ENCODE peak calls at places on chromosomes 12 and 14, in six cellular contexts. R is A549, E is Peyer's patch, G is lower leg skin, P is uterus, K is suprapubic skin. I is an unnamed sample.

GRCh38 chr12:105920161-105920684 is 218.5 kb downstream of the NUAK1 start:
- DNase-seq in R (no peak), E (no peak), G (no peak), P (peak), K (no peak), I (peak)

GRCh38 chr14:103522649-103523582 is at the start of gene CKB:
- DNase-seq in R (peak), E (peak), G (peak), P (peak), K (no peak), I (peak)

GRCh38 chr12:113437729-113438100 is 15.5 kb downstream of the SDSL start:
- DNase-seq in R (no peak), E (no peak), G (no peak), P (no peak), K (no peak), I (no peak)

GRCh38 chr14:100893228-100893601 is 10.3 kb downstream of the RTL1 start:
- DNase-seq in R (no peak), E (peak), G (peak), P (no peak), K (no peak), I (no peak)

GRCh38 chr14:34817768-34818167 is 57.4 kb downstream of the BAZ1A start:
- DNase-seq in R (no peak), E (no peak), G (no peak), P (no peak), K (no peak), I (no peak)

GRCh38 chr14:62711351-62712023 is 333.8 kb downstream of the KCNH5 start:
- DNase-seq in R (no peak), E (no peak), G (no peak), P (no peak), K (no peak), I (no peak)

GRCh38 chr14:76349993-76350392 is 25.9 kb upstream of the ESRRB start:
- DNase-seq in R (no peak), E (no peak), G (no peak), P (no peak), K (no peak), I (no peak)

GRCh38 chr12:89353823-89354629 is 1.7 kb upstream of the DUSP6 start:
- DNase-seq in R (peak), E (peak), G (peak), P (peak), K (peak), I (peak)

GRCh38 chr14:100293497-100294212 is 12.6 kb downstream of the SLC25A29 start:
- DNase-seq in R (no peak), E (no peak), G (peak), P (no peak), K (peak), I (no peak)

GRCh38 chr14:54472291-54472690 is 16.5 kb downstream of the GMFB start:
- DNase-seq in R (no peak), E (no peak), G (no peak), P (no peak), K (no peak), I (no peak)

GRCh38 chr14:33855672-33856071 is 95.2 kb downstream of the EGLN3 start:
- DNase-seq in R (no peak), E (no peak), G (no peak), P (no peak), K (no peak), I (no peak)

GRCh38 chr14:53692451-53693330 is 263.9 kb downstream of the BMP4 start:
- DNase-seq in R (no peak), E (no peak), G (no peak), P (no peak), K (no peak), I (no peak)

GRCh38 chr12:116354534-116354933 is 77.0 kb upstream of the MED13L start:
- DNase-seq in R (no peak), E (no peak), G (no peak), P (no peak), K (no peak), I (no peak)

GRCh38 chr12:79098530-79098929 is 234.0 kb downstream of the SYT1 start:
- DNase-seq in R (no peak), E (no peak), G (no peak), P (no peak), K (no peak), I (no peak)

GRCh38 chr12:107668320-107668719 is 17.3 kb upstream of the PWP1 start:
- DNase-seq in R (no peak), E (no peak), G (no peak), P (no peak), K (no peak), I (no peak)

GRCh38 chr12:42584539-42585174 is 4.9 kb downstream of the PRICKLE1 start:
- DNase-seq in R (no peak), E (no peak), G (no peak), P (no peak), K (no peak), I (no peak)

GRCh38 chr12:93314177-93314497 is 63.6 kb upstream of the NUDT4 start:
- DNase-seq in R (no peak), E (no peak), G (no peak), P (no peak), K (no peak), I (no peak)

GRCh38 chr12:6975297-6976032 is 4.8 kb downstream of the EMG1 start:
- DNase-seq in R (no peak), E (no peak), G (no peak), P (no peak), K (no peak), I (no peak)

DNA sequence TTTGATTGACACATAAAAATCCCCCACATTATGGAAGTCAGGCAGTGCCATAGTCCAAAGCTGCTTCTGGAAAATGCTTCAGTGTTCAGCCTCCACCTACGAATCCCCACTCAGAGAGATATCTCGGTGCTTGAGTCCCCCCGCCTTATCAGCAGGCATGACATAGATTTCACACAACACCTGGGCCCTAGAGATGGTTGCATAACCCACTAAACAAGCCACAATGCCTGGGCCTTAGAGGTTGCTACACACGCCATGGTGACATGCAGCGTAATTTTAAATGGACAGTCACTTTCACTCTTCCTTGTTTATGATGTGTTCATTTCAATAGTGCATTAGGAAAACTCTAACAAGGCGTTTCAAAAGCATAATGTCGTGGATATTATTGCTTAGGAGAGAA is 38.0 kb downstream of the CCDC60 start:
- DNase-seq in R (no peak), E (no peak), G (peak), P (no peak), K (no peak), I (peak)
- H3K4me3 ChIP-seq in R (no peak), E (no peak), G (no peak), P (no peak), K (no peak), I (no peak)

DNA sequence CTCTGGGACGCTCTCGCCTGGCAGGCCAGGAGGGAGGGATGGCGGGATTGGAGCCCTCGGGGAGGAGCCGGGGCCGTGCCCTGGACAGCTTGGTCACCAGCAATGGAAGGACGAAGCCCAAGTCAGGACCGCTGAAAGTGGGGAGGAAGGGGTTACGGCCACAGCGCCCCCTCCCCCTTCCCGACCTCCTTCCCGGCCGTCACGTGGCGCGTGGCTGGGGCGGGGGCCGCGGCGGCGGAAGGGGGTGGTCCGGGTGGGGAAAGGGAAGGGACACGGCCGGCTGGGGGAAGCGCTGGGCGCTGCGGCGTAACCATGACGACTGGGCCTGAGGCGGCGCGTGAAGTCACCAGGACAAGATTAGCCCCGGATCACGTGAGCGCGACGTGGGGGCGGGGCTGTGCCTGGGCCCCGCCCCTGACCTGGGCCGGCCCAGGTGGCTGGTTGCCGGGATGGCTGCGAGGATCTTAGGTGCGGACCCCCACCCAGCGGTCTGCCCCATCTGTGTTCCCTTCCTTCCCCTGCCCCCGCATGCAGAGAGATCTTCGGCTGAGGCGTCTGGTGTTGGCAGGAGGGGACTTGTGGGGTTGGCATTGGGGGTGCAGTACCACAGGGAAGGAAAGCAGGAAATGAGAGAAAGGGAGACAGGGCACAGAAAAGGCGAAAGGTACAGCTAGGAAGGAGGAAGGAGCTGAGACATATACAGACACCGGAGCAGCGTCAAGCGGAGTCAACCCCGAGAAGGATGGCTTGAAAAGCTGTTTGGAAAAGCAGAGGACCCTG is 6.2 kb downstream of the MAP3K12 start:
- DNase-seq in R (peak), E (peak), G (peak), P (peak), K (peak), I (peak)
- TF ChIP-seq CTCF in R (no peak), E (no peak), G (no peak), P (no peak), K (no peak), I (no peak)

GRCh38 chr12:11649413-11650278 is at the start of gene ETV6:
- DNase-seq in R (peak), E (peak), G (peak), P (peak), K (no peak), I (peak)
- TF ChIP-seq POLR2A in R (no peak), E (no peak), G (no peak), P (peak), K (no peak), I (no peak)

GRCh38 chr12:68613209-68613904 is 2.7 kb downstream of the RAP1B start:
- DNase-seq in R (no peak), E (peak), G (no peak), P (no peak), K (no peak), I (no peak)

GRCh38 chr12:68611094-68611818 is 557 bp downstream of the RAP1B start:
- DNase-seq in R (peak), E (peak), G (peak), P (peak), K (peak), I (peak)

GRCh38 chr12:68614105-68614679 is 3.5 kb downstream of the RAP1B start:
- DNase-seq in R (no peak), E (no peak), G (no peak), P (no peak), K (no peak), I (no peak)

GRCh38 chr12:68612245-68612644 is 1.5 kb downstream of the RAP1B start:
- DNase-seq in R (no peak), E (no peak), G (no peak), P (no peak), K (no peak), I (no peak)

GRCh38 chr12:68612675-68613074 is 2.0 kb downstream of the RAP1B start:
- DNase-seq in R (no peak), E (no peak), G (no peak), P (no peak), K (no peak), I (no peak)
- H3K4me3 ChIP-seq in R (peak), E (peak), G (no peak), P (peak), K (peak), I (peak)

GRCh38 chr14:105993814-105994213 is 467.4 kb downstream of the TMEM121 start:
- DNase-seq in R (no peak), E (no peak), G (no peak), P (no peak), K (no peak), I (no peak)

DNA sequence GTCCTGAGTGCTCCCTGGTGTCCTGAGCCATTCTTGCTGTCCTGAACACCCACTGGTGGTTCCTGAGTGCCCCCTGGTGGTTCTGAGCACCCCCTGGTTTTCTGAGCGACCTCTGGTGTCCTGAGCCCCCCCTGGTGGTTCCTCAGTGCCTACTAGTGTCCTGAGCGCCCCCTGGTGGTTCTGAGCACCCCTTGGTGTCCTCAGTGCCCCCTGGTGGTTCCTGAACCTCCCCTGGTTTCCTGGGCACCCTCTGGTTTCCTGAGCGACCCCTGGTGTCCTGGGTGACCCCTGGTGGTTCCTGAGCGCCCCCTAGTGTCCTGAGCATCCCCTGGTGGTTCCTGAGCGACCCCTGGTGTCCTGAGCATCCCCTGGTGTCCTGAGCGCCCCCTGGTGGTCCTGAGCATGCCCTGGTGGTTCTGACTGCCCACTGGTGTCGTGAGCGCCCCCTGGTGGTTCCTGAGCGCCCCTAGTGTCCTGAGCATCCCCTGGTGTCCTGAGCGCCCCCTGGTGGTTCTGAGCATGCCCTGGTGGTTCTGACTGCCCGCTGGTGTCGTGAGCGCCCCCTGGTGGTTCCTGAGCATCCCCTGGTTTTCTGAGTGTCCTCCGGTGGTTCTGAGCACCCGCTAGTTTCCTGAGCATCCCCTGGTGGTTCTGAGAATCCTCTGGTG is 473.1 kb downstream of the TMEM121 start:
- DNase-seq in R (peak), E (peak), G (no peak), P (peak), K (no peak), I (peak)
- TF ChIP-seq CTCF in R (peak), E (peak), G (no peak), P (peak), K (no peak), I (no peak)

GRCh38 chr12:122064780-122065588 is 13.6 kb upstream of the MLXIP start:
- DNase-seq in R (peak), E (no peak), G (no peak), P (peak), K (no peak), I (no peak)

GRCh38 chr12:122061253-122061652 is 17.3 kb upstream of the MLXIP start:
- DNase-seq in R (no peak), E (no peak), G (no peak), P (no peak), K (no peak), I (no peak)

GRCh38 chr12:122063691-122064033 is 14.9 kb upstream of the MLXIP start:
- DNase-seq in R (no peak), E (no peak), G (no peak), P (no peak), K (no peak), I (no peak)

GRCh38 chr12:122064034-122064777 is 14.3 kb upstream of the MLXIP start:
- DNase-seq in R (peak), E (peak), G (peak), P (peak), K (peak), I (peak)

DNA sequence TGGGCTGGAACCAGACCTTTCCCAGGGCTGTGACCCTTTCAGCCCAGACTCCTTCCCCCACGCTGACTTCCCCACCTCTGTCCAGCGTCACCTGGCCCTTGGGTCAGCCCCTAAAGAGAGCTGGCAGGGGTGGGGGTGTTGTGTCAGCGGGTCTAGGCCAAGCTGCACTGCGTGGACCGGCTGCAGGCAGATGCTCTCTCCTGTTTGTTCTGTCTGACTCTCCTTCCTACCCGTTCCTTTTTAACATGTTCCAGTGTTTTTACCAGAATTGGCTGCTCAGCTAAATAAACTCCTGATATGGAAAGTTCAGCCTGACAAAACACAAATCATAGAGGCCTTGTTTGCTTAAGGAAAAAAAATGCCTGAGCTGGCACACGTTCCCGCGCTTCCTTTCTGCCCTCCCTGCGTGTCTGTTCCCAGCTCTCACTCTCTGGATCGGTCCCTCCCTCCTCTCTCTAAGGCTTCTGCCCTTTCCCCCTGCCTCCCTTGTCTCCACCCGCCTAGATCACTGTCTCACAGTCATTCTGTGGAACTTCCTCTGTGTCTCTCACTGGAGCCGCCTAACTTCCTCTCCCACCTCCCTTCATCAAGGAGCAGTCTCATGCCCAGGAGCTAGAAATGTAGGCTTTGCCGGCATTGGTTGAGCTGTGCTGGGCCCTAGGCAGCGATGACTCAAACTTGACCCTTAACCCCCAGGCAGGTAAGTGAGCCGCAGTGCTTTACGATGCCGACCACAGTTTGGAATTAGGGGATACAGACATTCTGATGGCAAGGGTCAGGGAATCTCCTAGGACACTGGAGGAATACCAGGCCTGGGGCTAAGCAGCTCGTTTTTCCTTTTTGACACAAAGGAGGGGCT is 15.5 kb upstream of the MLXIP start:
- DNase-seq in R (peak), E (peak), G (no peak), P (peak), K (no peak), I (peak)
- TF ChIP-seq POLR2A in R (no peak), E (no peak), G (no peak), P (peak), K (no peak), I (no peak)

GRCh38 chr12:130838951-130839769 is at the start of gene STX2:
- DNase-seq in R (peak), E (peak), G (peak), P (peak), K (peak), I (peak)

GRCh38 chr12:130838284-130838950 is 633 bp downstream of the STX2 start:
- DNase-seq in R (peak), E (peak), G (peak), P (peak), K (no peak), I (peak)

GRCh38 chr12:130835436-130835835 is 3.6 kb downstream of the STX2 start:
- DNase-seq in R (no peak), E (peak), G (peak), P (no peak), K (no peak), I (no peak)

GRCh38 chr12:130835011-130835410 is 4.0 kb downstream of the STX2 start:
- DNase-seq in R (no peak), E (peak), G (peak), P (no peak), K (peak), I (no peak)

DNA sequence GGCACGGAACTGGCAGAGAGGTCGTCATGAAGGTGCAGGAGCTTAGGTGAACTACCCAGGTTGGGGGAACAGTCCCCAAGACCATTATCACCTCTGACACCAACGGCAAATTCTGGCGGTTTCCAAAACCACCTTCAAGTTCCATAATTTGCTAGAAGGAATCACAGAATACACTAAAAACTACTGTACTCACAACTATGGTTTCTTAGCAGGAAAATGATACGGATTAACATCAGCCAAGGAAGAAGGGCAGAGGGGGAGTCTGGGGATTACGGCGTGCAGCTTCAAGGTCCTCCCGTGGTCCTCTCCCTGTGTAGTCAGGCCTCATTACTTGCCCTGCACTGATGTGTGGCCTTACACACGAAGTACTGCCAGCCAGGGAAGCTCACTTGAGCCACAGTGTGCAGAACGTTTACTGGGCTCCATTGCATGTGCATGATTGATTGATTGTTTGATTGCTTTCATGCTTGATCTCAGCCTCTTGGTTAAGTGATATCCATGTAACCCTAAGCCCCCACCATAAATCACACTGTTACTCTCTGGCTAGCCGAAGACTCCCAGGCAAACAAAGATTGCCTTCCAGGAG is 813 bp upstream of the STX2 start:
- DNase-seq in R (no peak), E (no peak), G (peak), P (no peak), K (no peak), I (no peak)
- H3K4me3 ChIP-seq in R (no peak), E (peak), G (no peak), P (peak), K (peak), I (peak)

DNA sequence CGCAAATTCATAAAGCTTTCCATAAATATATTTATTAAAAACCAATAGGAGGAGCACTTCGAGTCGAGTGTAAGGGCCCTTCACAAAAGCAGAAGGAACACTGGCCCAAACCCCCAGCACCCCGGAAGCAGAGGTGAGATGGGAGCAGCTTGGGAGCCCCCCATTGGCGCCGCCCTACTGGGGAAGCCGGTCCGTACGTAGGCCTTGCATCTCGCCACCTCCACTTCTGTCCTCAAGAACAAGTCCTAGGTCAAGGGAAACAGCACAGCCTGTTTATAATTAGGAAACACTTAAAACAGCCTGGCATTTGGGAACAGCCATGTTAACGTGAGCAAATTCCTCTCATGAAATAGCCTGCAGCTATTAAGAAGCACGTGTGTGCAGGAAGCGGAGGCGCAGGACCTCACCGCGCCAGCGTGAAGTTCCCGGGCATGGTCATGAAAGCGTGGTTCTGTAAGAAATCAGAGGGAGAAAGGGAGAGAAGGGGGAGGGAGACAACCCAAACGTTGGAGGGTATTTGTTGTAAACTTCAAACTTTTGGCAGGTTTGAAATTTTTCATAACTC is 7.7 kb downstream of the ANKRD9 start:
- DNase-seq in R (no peak), E (no peak), G (no peak), P (no peak), K (no peak), I (peak)
- TF ChIP-seq CTCF in R (peak), E (no peak), G (no peak), P (no peak), K (no peak), I (no peak)

GRCh38 chr14:21437063-21437901 is 18.6 kb downstream of the CHD8 start:
- DNase-seq in R (peak), E (peak), G (peak), P (peak), K (peak), I (peak)
- TF ChIP-seq POLR2A in R (peak), E (no peak), G (no peak), P (peak), K (peak), I (no peak)

I was measured in heart left ventricle.